ENCODE peak calls at places on chromosomes 5 and 9, in five cellular contexts. I, V, D, W and N are unnamed samples.

GRCh38 chr5:143979044-143979690 is 167.2 kb downstream of the HMHB1 start:
- DNase-seq in I (no peak), V (no peak), D (no peak), W (no peak), N (peak; percentile 31)

GRCh38 chr5:145863005-145863404 is 9.8 kb downstream of the GRXCR2 start:
- DNase-seq in I (no peak), V (no peak), D (no peak), W (no peak), N (no peak)

GRCh38 chr9:89615661-89616060 is 10.8 kb downstream of the GADD45G start:
- DNase-seq in I (no peak), V (no peak), D (no peak), W (no peak), N (no peak)

GRCh38 chr5:117160361-117160760 is 585.7 kb upstream of the SEMA6A start:
- DNase-seq in I (no peak), V (no peak), D (no peak), W (no peak), N (no peak)

GRCh38 chr9:133004091-133005072 is 25.9 kb downstream of the GFI1B start:
- DNase-seq in I (no peak), V (no peak), D (no peak), W (no peak), N (no peak)

GRCh38 chr9:113807173-113808061 is 68.7 kb upstream of the ZNF618 start:
- DNase-seq in I (peak; percentile 86), V (peak; percentile 64), D (peak; percentile 75), W (peak; percentile 66), N (peak; percentile 71)

GRCh38 chr5:82023530-82024095 is 51.8 kb downstream of the ATG10 start:
- DNase-seq in I (no peak), V (no peak), D (no peak), W (no peak), N (no peak)

GRCh38 chr5:178439411-178440162 is 150.6 kb downstream of the COL23A1 start:
- DNase-seq in I (no peak), V (no peak), D (no peak), W (no peak), N (no peak)

GRCh38 chr5:139287890-139288635 is 5.5 kb upstream of the MATR3 start:
- DNase-seq in I (no peak), V (no peak), D (peak; percentile 29), W (no peak), N (no peak)

GRCh38 chr9:127336708-127337352 is 60.1 kb upstream of the SLC2A8 start:
- DNase-seq in I (no peak), V (peak; percentile 59), D (peak; percentile 74), W (no peak), N (no peak)

GRCh38 chr9:113570749-113571711 is 107.5 kb downstream of the RGS3 start:
- DNase-seq in I (no peak), V (no peak), D (no peak), W (no peak), N (no peak)

GRCh38 chr9:113471566-113471965 is 8.0 kb downstream of the RGS3 start:
- DNase-seq in I (no peak), V (no peak), D (no peak), W (no peak), N (peak; percentile 41)